ENCODE peak calls at places on chromosomes 11 and 22, in six cellular contexts. Z is lung, G is AG10803, M is AG09319, I is A549, C is fibroblast of the aortic adventitia. J is an unnamed sample.

GRCh38 chr11:126469308-126469707 is 113.8 kb downstream of the ST3GAL4 start:
- DNase-seq in Z (no peak), G (no peak), M (no peak), I (no peak), C (no peak), J (no peak)

GRCh38 chr11:130212431-130212961 is 52.9 kb downstream of the ST14 start:
- DNase-seq in Z (peak), G (no peak), M (no peak), I (no peak), C (no peak), J (no peak)

GRCh38 chr22:48842976-48843375 is 984.7 kb downstream of the BRD1 start:
- DNase-seq in Z (no peak), G (no peak), M (no peak), I (no peak), C (no peak), J (no peak)

GRCh38 chr11:96753997-96754396 is 364.2 kb downstream of the JRKL start:
- DNase-seq in Z (no peak), G (no peak), M (no peak), I (no peak), C (no peak), J (no peak)

GRCh38 chr11:120785576-120785975 is 238.3 kb upstream of the TBCEL start:
- DNase-seq in Z (no peak), G (no peak), M (no peak), I (no peak), C (no peak), J (no peak)

GRCh38 chr22:48198489-48199459 is 1436.3 kb downstream of the TBC1D22A start:
- DNase-seq in Z (peak), G (no peak), M (no peak), I (no peak), C (no peak), J (no peak)

GRCh38 chr22:44202261-44202789 is 21.6 kb downstream of the PARVG start:
- DNase-seq in Z (no peak), G (peak), M (peak), I (no peak), C (peak), J (peak)

GRCh38 chr22:37228106-37229011 is 15.7 kb downstream of the RAC2 start:
- DNase-seq in Z (no peak), G (peak), M (no peak), I (no peak), C (no peak), J (peak)

GRCh38 chr11:47466201-47466600 is 17.3 kb upstream of the RAPSN start:
- DNase-seq in Z (no peak), G (peak), M (no peak), I (no peak), C (peak), J (no peak)

GRCh38 chr11:17649696-17650600 is 69.4 kb upstream of the MYOD1 start:
- DNase-seq in Z (no peak), G (peak), M (no peak), I (no peak), C (no peak), J (peak)

GRCh38 chr11:748007-748359 is 719 bp downstream of the TALDO1 start:
- DNase-seq in Z (no peak), G (peak), M (no peak), I (no peak), C (peak), J (peak)

GRCh38 chr11:93267383-93267782 is 63.2 kb upstream of the DEUP1 start:
- DNase-seq in Z (peak), G (no peak), M (no peak), I (no peak), C (no peak), J (no peak)

GRCh38 chr11:29432719-29433325 is 584.0 kb downstream of the KCNA4 start:
- DNase-seq in Z (no peak), G (peak), M (no peak), I (peak), C (peak), J (peak)

GRCh38 chr22:41021039-41021654 is 70.0 kb downstream of the RBX1 start:
- DNase-seq in Z (no peak), G (no peak), M (no peak), I (no peak), C (no peak), J (no peak)

GRCh38 chr22:26563022-26563421 is 26.9 kb downstream of the TPST2 start:
- DNase-seq in Z (no peak), G (no peak), M (no peak), I (no peak), C (no peak), J (no peak)

GRCh38 chr11:1036931-1037330 is 413 bp upstream of the MUC6 start:
- DNase-seq in Z (no peak), G (no peak), M (no peak), I (no peak), C (no peak), J (no peak)

GRCh38 chr11:68532719-68533369 is 72.3 kb downstream of the PPP6R3 start:
- DNase-seq in Z (no peak), G (no peak), M (no peak), I (no peak), C (no peak), J (no peak)

GRCh38 chr22:47138898-47139789 is 376.7 kb downstream of the TBC1D22A start:
- DNase-seq in Z (no peak), G (no peak), M (no peak), I (no peak), C (peak), J (no peak)

GRCh38 chr22:50102946-50103345 is 13.1 kb downstream of the MOV10L1 start:
- DNase-seq in Z (no peak), G (no peak), M (no peak), I (peak), C (no peak), J (no peak)

GRCh38 chr11:66857234-66857926 is 516 bp downstream of the LRFN4 start:
- DNase-seq in Z (no peak), G (no peak), M (no peak), I (peak), C (no peak), J (no peak)

GRCh38 chr22:42800731-42801536 is 56.1 kb downstream of the ARFGAP3 start:
- DNase-seq in Z (no peak), G (no peak), M (no peak), I (no peak), C (no peak), J (no peak)

GRCh38 chr11:34564406-34564805 is 50.8 kb upstream of the ELF5 start:
- DNase-seq in Z (no peak), G (no peak), M (no peak), I (no peak), C (peak), J (no peak)

GRCh38 chr11:62921573-62922188 is 518 bp upstream of the CHRM1 start:
- DNase-seq in Z (no peak), G (peak), M (no peak), I (no peak), C (no peak), J (no peak)

GRCh38 chr11:62923634-62924411 is 2.7 kb upstream of the CHRM1 start:
- DNase-seq in Z (no peak), G (no peak), M (no peak), I (no peak), C (no peak), J (no peak)

GRCh38 chr11:62922189-62922589 is 1.0 kb upstream of the CHRM1 start:
- DNase-seq in Z (no peak), G (no peak), M (no peak), I (no peak), C (no peak), J (no peak)

GRCh38 chr11:62921201-62921572 is at the start of gene CHRM1:
- DNase-seq in Z (no peak), G (no peak), M (no peak), I (no peak), C (no peak), J (no peak)

DNA sequence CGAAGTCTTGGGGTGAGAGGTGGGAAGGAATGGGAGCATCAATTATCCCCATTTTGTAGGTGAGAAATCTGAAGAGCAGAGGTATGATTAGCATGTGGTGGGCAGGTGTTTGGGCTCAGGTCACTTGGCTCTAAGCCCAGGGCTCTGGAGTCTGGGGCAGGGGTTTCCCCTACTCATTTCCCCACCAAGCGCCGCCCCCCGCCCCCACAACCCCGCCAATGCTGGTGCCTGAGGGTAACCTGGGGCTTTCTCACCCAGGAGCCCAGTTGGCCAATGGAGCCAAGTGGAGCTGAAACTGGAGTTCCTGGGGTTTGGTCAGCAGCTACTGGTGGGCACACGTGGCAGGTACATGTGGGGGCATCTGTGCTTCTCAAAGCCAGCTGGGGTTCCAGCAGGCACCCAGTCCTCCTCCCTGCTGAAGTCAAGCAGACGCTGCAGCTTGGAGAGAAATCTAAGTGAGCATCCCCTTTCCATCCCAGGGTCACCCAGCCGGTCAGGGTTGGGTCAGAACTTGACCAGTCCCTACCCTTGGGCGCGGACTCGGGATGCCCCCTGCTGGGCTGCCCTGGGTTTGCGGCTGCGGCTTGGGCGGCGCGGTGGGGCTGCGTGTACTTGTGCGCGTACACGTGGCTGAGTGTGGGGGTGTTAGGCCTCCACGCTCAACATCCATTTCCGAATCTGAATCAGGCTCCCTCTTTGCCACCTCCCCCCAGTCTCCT is 1.6 kb upstream of the CHRM1 start:
- DNase-seq in Z (no peak), G (no peak), M (no peak), I (peak), C (no peak), J (no peak)
- TF ChIP-seq CTCF in Z (no peak), G (peak), M (peak), I (peak), C (peak), J (peak)

GRCh38 chr22:32676196-32676595 is 125.3 kb upstream of the TIMP3 start:
- DNase-seq in Z (no peak), G (no peak), M (no peak), I (no peak), C (no peak), J (no peak)

GRCh38 chr22:32677876-32678275 is 123.6 kb upstream of the TIMP3 start:
- DNase-seq in Z (no peak), G (no peak), M (no peak), I (no peak), C (no peak), J (no peak)

GRCh38 chr22:32680277-32680676 is 121.2 kb upstream of the TIMP3 start:
- DNase-seq in Z (no peak), G (no peak), M (no peak), I (no peak), C (no peak), J (no peak)

GRCh38 chr22:32672542-32672941 is 129.0 kb upstream of the TIMP3 start:
- DNase-seq in Z (no peak), G (no peak), M (no peak), I (no peak), C (no peak), J (no peak)

DNA sequence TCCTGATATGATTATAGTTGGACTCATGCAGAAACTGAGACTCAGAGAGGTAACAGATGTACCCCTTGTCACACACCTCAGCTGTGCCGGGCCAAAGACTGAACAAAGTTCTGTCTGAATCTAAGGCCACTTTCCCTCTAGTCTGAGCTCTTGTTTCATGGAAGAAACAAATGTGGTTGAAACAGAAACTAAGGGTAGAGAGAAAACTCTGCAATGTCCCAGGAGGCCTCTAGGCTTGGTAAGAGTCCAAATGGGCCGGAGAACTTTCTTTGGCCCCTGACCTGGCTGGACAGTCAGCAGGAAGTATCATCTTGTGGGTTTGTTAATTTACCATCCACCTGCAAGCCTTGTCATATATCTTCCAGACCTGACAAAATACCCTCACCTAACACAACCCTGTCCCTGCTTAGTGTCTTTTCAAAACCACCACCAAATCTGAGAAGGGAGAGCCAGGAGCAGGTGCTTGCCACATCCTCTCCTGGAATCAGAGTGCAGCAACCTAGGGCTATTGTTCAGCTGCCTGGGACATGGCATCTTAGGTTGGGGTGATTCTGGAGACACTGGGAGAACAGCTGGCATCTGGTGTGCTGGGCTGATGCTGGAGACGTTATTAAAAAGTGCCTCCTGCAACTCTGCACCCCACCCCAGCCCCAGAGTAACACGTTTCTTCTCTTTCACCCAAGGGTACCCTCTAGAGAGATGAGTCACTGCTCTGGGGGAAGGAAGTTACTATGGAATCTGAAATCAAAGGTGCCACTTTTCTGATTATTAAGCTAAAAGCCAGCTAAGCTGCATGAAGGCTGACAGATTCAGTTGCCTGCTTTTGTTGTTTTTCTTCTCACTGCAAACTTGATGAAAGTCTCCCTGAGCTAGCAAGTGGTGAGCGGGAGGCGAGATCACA is 126.3 kb upstream of the TIMP3 start:
- DNase-seq in Z (no peak), G (no peak), M (no peak), I (no peak), C (peak), J (peak)
- TF ChIP-seq CTCF in Z (no peak), G (peak), M (peak), I (no peak), C (peak), J (peak)

GRCh38 chr11:88434333-88434976 is 96.9 kb upstream of the CTSC start:
- DNase-seq in Z (no peak), G (no peak), M (no peak), I (no peak), C (no peak), J (no peak)
- TF ChIP-seq CTCF in Z (no peak), G (no peak), M (no peak), I (no peak), C (no peak), J (peak)

DNA sequence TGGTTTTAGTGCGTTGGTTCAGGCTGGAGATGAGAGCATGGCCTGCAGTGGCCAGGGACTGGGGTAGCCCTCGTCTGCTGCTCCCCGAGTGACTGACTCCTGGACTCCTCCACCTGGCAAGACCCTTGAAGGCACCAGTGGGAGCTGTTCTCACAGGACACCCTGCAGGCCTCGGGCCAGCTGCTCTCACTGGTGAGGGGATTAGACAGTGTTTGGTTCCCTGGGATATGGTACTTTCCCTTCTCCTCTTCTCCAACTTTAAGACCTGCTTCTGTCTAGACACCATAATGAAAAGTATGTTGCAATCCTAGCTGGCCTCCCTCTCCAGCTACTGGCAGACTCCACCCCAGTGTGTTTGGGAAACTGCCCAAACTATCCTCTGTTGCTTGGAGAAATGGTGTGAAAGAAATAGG is 168.8 kb upstream of the CADM1 start:
- DNase-seq in Z (peak), G (peak), M (peak), I (no peak), C (no peak), J (peak)
- TF ChIP-seq CTCF in Z (no peak), G (no peak), M (no peak), I (no peak), C (no peak), J (no peak)

DNA sequence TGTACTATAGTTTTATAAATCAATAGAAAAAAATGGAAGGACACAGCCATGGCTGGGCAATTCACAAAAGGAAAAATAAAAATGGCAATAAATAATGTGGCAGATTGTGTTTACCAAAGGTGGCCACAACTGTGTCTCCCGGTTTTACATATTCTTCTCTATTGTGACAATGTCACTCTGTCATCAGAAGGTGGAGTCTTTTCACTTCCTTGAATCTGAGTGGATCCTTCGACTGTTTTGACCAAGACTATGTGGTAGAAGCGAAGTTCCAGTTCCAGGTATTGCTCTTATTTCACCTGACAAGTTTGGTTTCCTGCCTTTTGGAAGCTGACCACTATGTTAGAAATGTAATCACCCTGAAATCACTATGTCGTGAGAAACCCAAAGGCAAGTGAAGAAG is 31.0 kb upstream of the HSD17B12 start:
- DNase-seq in Z (no peak), G (no peak), M (no peak), I (no peak), C (no peak), J (no peak)
- TF ChIP-seq CTCF in Z (no peak), G (no peak), M (no peak), I (no peak), C (no peak), J (no peak)